ENCODE peak calls at places on chromosomes 11 and 22, in eight cellular contexts. U, Y, S, X, O, C, E and V are unnamed samples.
A peak's percentile ranks its signal among the peaks of the same experiment; 100 is the strongest.

GRCh38 chr22:38018938-38019827 is 34.8 kb upstream of the SOX10 start:
- DNase-seq in U (no peak), Y (no peak), S (no peak), X (no peak), O (no peak), C (no peak), E (no peak), V (no peak)

GRCh38 chr11:17934194-17934593 is 78.7 kb downstream of the SERGEF start:
- DNase-seq in U (no peak), Y (no peak), S (no peak), X (no peak), O (no peak), C (no peak), E (no peak), V (no peak)

GRCh38 chr11:64206457-64207246 is at the start of gene FERMT3:
- DNase-seq in U (peak; percentile 38), Y (peak; percentile 83), S (no peak), X (no peak), O (no peak), C (no peak), E (peak; percentile 83), V (peak; percentile 27)

GRCh38 chr11:12090061-12090572 is 20.3 kb upstream of the MICAL2 start:
- DNase-seq in U (no peak), Y (no peak), S (no peak), X (no peak), O (no peak), C (peak; percentile 80), E (peak; percentile 35), V (no peak)

GRCh38 chr11:110518809-110519514 is 89.2 kb downstream of the FDX1 start:
- DNase-seq in U (no peak), Y (no peak), S (no peak), X (no peak), O (no peak), C (peak; percentile 11), E (no peak), V (no peak)

GRCh38 chr22:44680481-44680894 is 21.5 kb upstream of the PRR5 start:
- DNase-seq in U (no peak), Y (no peak), S (no peak), X (no peak), O (peak; percentile 24), C (no peak), E (no peak), V (peak; percentile 75)

GRCh38 chr11:11813288-11813962 is 28.3 kb upstream of the USP47 start:
- DNase-seq in U (no peak), Y (peak; percentile 51), S (peak; percentile 78), X (no peak), O (no peak), C (peak; percentile 98), E (no peak), V (no peak)

GRCh38 chr11:59551651-59552521 is 40.5 kb downstream of the OR4D9 start:
- DNase-seq in U (peak; percentile 79), Y (no peak), S (peak; percentile 64), X (no peak), O (peak; percentile 39), C (peak; percentile 80), E (no peak), V (peak; percentile 21)

GRCh38 chr11:2155511-2155910 is 5.5 kb downstream of the INS start:
- DNase-seq in U (no peak), Y (no peak), S (no peak), X (no peak), O (no peak), C (no peak), E (no peak), V (no peak)

GRCh38 chr22:46119729-46120419 is 30.5 kb upstream of the PPARA start:
- DNase-seq in U (peak; percentile 91), Y (no peak), S (no peak), X (peak; percentile 89), O (no peak), C (peak; percentile 92), E (no peak), V (no peak)

GRCh38 chr11:61918251-61919112 is 1.1 kb upstream of the RAB3IL1 start:
- DNase-seq in U (no peak), Y (no peak), S (no peak), X (peak; percentile 42), O (no peak), C (no peak), E (peak; percentile 29), V (peak; percentile 10)

GRCh38 chr11:12284321-12285050 is 92.9 kb upstream of the PARVA start:
- DNase-seq in U (peak; percentile 15), Y (peak; percentile 24), S (no peak), X (no peak), O (no peak), C (peak; percentile 89), E (peak; percentile 12), V (peak; percentile 1)

GRCh38 chr11:394034-394857 is at the start of gene PKP3:
- DNase-seq in U (no peak), Y (peak; percentile 91), S (peak; percentile 97), X (no peak), O (no peak), C (peak; percentile 67), E (peak; percentile 94), V (no peak)

GRCh38 chr22:33919591-33920501 is at the start of gene LARGE1:
- DNase-seq in U (peak; percentile 43), Y (peak; percentile 63), S (peak; percentile 33), X (peak; percentile 65), O (peak; percentile 74), C (peak; percentile 39), E (peak; percentile 47), V (peak; percentile 72)

GRCh38 chr11:109298865-109299264 is 123.1 kb upstream of the C11orf87 start:
- DNase-seq in U (no peak), Y (no peak), S (no peak), X (no peak), O (no peak), C (peak; percentile 13), E (no peak), V (peak; percentile 64)

GRCh38 chr11:69920500-69921428 is 101.5 kb upstream of the FGF3 start:
- DNase-seq in U (no peak), Y (no peak), S (peak; percentile 46), X (no peak), O (no peak), C (no peak), E (no peak), V (no peak)

GRCh38 chr22:49154433-49154832 is 673.2 kb downstream of the BRD1 start:
- DNase-seq in U (no peak), Y (no peak), S (no peak), X (no peak), O (no peak), C (no peak), E (no peak), V (no peak)

GRCh38 chr22:49153921-49154320 is 673.8 kb downstream of the BRD1 start:
- DNase-seq in U (no peak), Y (no peak), S (no peak), X (no peak), O (no peak), C (no peak), E (no peak), V (no peak)

GRCh38 chr22:49156662-49157285 is 670.9 kb downstream of the BRD1 start:
- DNase-seq in U (no peak), Y (peak; percentile 39), S (no peak), X (no peak), O (no peak), C (no peak), E (peak; percentile 30), V (peak; percentile 57)

GRCh38 chr22:49155809-49156580 is 671.7 kb downstream of the BRD1 start:
- DNase-seq in U (no peak), Y (no peak), S (no peak), X (no peak), O (no peak), C (no peak), E (no peak), V (peak; percentile 54)

DNA sequence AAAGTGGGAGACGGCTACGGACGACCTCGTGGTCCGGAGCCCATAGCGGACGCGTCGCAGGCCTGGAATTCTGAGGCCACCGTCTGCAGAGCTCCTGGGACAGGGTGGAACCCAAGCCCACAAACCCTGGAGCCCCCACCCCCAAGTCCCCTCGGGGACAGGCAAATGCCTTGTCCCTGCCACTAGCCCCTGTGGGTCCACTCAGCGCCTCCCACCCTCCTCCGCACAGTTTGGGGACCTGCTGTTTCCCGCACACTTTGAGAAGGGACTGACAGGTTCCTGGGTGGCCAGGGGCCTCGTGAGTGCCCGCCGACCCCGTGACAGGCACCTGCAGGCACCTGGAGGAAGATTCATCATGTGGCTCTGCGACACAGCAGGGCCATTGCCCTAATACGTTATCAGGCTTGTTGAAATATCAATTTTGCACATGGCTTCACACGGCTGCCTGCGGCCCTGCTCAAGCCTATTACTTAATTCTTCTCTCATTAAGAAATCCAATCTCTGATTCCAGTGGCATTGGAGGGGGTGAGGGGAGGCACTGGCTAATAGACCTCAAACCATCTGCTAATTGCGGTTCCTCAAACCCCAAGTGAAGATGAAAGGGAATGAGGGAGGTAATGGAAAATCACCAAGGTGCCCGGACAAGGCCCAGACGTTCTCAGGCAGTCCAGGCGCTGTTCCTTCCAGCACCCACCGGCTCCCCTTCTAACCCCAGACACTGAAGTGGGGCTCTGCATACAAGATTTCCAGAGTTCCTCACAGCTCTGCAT is 672.4 kb downstream of the BRD1 start:
- DNase-seq in U (no peak), Y (no peak), S (no peak), X (no peak), O (peak; percentile 18), C (no peak), E (no peak), V (no peak)
- H3K9me3 ChIP-seq in U (no peaks in the 10 kb centered on the region), Y (peaks cover 6% of the 10 kb centered on the region), S (no peaks in the 10 kb centered on the region), X (no peaks in the 10 kb centered on the region), O (no peaks in the 10 kb centered on the region), C (no peaks in the 10 kb centered on the region), E (no peaks in the 10 kb centered on the region), V (no peaks in the 10 kb centered on the region)

GRCh38 chr11:134751161-134751560 is 339.1 kb upstream of the B3GAT1 start:
- DNase-seq in U (no peak), Y (no peak), S (peak; percentile 39), X (no peak), O (no peak), C (no peak), E (no peak), V (no peak)
- H3K9me3 ChIP-seq in U (no peaks in the 10 kb centered on the region), Y (peaks cover 9% of the 10 kb centered on the region), S (peaks cover 21% of the 10 kb centered on the region), X (no peaks in the 10 kb centered on the region), O (no peaks in the 10 kb centered on the region), C (no peaks in the 10 kb centered on the region), E (no peaks in the 10 kb centered on the region), V (no peaks in the 10 kb centered on the region)

DNA sequence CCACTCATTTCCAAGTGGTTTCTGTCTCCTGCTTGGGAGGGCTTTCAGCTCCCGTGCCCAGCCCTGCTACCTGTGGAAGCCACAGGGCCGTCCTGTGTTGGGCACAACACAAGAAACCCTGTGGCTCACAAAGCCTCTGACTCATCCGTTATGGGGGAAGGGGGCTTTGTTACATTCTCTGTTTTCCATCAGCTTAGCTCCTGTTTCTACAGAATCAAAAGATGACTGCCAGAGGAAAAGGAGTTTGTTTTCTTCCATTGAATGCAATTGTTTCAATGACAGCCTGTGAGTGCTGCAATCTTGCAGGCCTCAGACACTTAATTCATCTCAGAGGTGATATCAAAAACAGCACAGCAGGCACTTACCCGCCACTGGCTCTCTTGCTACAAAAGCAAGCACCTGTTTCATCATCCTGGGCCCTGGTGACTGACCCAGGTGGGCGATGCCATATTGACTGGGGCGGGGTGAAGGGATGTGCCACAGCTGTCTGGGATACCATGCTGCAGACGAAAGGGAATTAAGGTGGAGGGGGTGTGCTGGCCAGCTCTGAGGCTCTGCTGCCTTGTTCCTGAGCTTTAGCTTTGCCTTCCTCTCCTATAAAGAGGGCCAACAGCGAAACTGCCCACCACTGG is 194.3 kb downstream of the OPCML start:
- DNase-seq in U (no peak), Y (no peak), S (no peak), X (no peak), O (peak; percentile 5), C (no peak), E (no peak), V (no peak)
- H3K9me3 ChIP-seq in U (no peaks in the 10 kb centered on the region), Y (peaks cover 10% of the 10 kb centered on the region), S (no peaks in the 10 kb centered on the region), X (no peaks in the 10 kb centered on the region), O (no peaks in the 10 kb centered on the region), C (no peaks in the 10 kb centered on the region), E (no peaks in the 10 kb centered on the region), V (no peaks in the 10 kb centered on the region)

GRCh38 chr11:97367406-97368083 is 977.7 kb downstream of the JRKL start:
- DNase-seq in U (no peak), Y (no peak), S (peak; percentile 36), X (no peak), O (no peak), C (no peak), E (no peak), V (no peak)
- H3K9me3 ChIP-seq in U (no peaks in the 10 kb centered on the region), Y (peaks cover 64% of the 10 kb centered on the region), S (no peaks in the 10 kb centered on the region), X (peaks cover 11% of the 10 kb centered on the region), O (no peaks in the 10 kb centered on the region), C (no peaks in the 10 kb centered on the region), E (no peaks in the 10 kb centered on the region), V (peaks cover 3% of the 10 kb centered on the region)